ENCODE peak calls at places on chromosomes 5 and 9, in five cellular contexts. One of them, this sample, is unnamed.

GRCh38 chr5:143031781-143032724 is 261.9 kb downstream of the ARHGAP26 start:
- DNase-seq in cardiac muscle cell: no peak
- DNase-seq in upper lobe of right lung: no peak
- DNase-seq in IMR-90: no peak
- DNase-seq in fibroblast of lung: no peak
- DNase-seq in this sample: no peak

GRCh38 chr5:81838307-81838906 is 87.5 kb upstream of the SSBP2 start:
- DNase-seq in cardiac muscle cell: peak; percentile 37
- DNase-seq in upper lobe of right lung: no peak
- DNase-seq in IMR-90: peak; percentile 49
- DNase-seq in fibroblast of lung: peak; percentile 45
- DNase-seq in this sample: peak; percentile 67

GRCh38 chr9:108412755-108413154 is 443.0 kb downstream of the ACTL7B start:
- DNase-seq in cardiac muscle cell: no peak
- DNase-seq in upper lobe of right lung: no peak
- DNase-seq in IMR-90: peak; percentile 11
- DNase-seq in fibroblast of lung: peak; percentile 10
- DNase-seq in this sample: peak; percentile 15

GRCh38 chr5:43704243-43704642 is 101.3 kb downstream of the NNT start:
- DNase-seq in cardiac muscle cell: no peak
- DNase-seq in upper lobe of right lung: no peak
- DNase-seq in IMR-90: no peak
- DNase-seq in fibroblast of lung: no peak
- DNase-seq in this sample: no peak

GRCh38 chr5:122434120-122434519 is 122.1 kb downstream of the SNCAIP start:
- DNase-seq in cardiac muscle cell: no peak
- DNase-seq in upper lobe of right lung: no peak
- DNase-seq in IMR-90: no peak
- DNase-seq in fibroblast of lung: no peak
- DNase-seq in this sample: no peak

GRCh38 chr5:80097516-80097915 is 62.4 kb downstream of the THBS4 start:
- DNase-seq in cardiac muscle cell: no peak
- DNase-seq in upper lobe of right lung: no peak
- DNase-seq in IMR-90: no peak
- DNase-seq in fibroblast of lung: peak; percentile 11
- DNase-seq in this sample: no peak

GRCh38 chr5:135004376-135004775 is 29.7 kb downstream of the PITX1 start:
- DNase-seq in cardiac muscle cell: no peak
- DNase-seq in upper lobe of right lung: no peak
- DNase-seq in IMR-90: no peak
- DNase-seq in fibroblast of lung: no peak
- DNase-seq in this sample: no peak

GRCh38 chr9:87792831-87793288 is 66.9 kb downstream of the CTSL start:
- DNase-seq in cardiac muscle cell: no peak
- DNase-seq in upper lobe of right lung: peak; percentile 81
- DNase-seq in IMR-90: peak; percentile 43
- DNase-seq in fibroblast of lung: peak; percentile 75
- DNase-seq in this sample: peak; percentile 86

GRCh38 chr9:90245661-90246060 is 397.0 kb downstream of the DIRAS2 start:
- DNase-seq in cardiac muscle cell: no peak
- DNase-seq in upper lobe of right lung: no peak
- DNase-seq in IMR-90: no peak
- DNase-seq in fibroblast of lung: no peak
- DNase-seq in this sample: no peak

GRCh38 chr5:126988021-126988569 is 42.3 kb downstream of the MARCHF3 start:
- DNase-seq in cardiac muscle cell: no peak
- DNase-seq in upper lobe of right lung: no peak
- DNase-seq in IMR-90: no peak
- DNase-seq in fibroblast of lung: no peak
- DNase-seq in this sample: peak; percentile 79

DNA sequence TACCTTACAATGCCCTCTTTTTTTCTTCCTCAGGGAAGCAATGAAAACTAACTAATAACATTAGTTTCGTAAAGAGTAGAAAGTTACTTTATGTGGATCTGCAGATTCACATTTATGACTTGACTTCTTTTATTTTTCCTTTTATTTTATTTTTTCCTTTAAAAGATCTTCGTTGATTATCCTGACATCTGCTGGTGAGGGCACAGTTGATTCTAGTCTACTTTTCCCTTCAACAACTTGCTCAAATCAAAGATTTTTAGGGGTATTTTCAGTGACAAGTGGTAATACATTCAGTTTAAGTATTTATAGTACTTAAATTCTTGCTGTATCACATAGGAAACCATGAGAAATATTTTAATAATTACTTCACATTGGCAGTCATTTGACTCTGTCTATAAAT is 4.9 kb downstream of the EDIL3 start:
- DNase-seq in cardiac muscle cell: no peak
- DNase-seq in upper lobe of right lung: no peak
- DNase-seq in IMR-90: peak; percentile 56
- DNase-seq in fibroblast of lung: peak; percentile 50
- DNase-seq in this sample: no peak
- TF ChIP-seq CTCF in cardiac muscle cell: peak; percentile 17
- TF ChIP-seq CTCF in upper lobe of right lung: no peak
- TF ChIP-seq CTCF in IMR-90: peak; percentile 54
- TF ChIP-seq CTCF in fibroblast of lung: peak; percentile 22
- TF ChIP-seq CTCF in this sample: no peak

GRCh38 chr5:55437452-55437851 is 97.3 kb downstream of the PLPP1 start:
- DNase-seq in cardiac muscle cell: no peak
- DNase-seq in upper lobe of right lung: no peak
- DNase-seq in IMR-90: no peak
- DNase-seq in fibroblast of lung: no peak
- DNase-seq in this sample: no peak
- H3K4me3 ChIP-seq in cardiac muscle cell: no peak overlapping the region
- H3K4me3 ChIP-seq in upper lobe of right lung: no peak overlapping the region
- H3K4me3 ChIP-seq in IMR-90: no peak overlapping the region
- H3K4me3 ChIP-seq in fibroblast of lung: no peak overlapping the region
- H3K4me3 ChIP-seq in this sample: no peak overlapping the region

DNA sequence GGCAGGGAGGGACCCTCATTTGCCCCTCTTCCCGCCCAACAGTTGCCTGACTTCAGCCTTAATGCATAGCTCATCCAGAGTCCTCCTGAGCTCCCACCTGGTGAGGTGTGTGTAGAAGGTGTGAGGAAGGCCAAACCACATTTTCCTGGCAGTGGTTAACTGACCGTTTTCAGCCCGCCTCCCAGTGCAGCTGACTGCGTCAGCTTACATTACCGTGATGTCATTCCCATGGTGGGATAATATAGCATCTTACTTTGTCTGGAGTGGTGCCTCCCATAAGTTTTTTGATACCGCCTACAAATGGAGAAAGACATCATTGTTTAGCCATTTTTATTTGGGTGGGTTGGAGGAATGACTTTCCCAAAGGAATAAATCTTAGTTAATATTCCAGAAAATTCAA is 151.9 kb downstream of the C9orf152 start:
- DNase-seq in cardiac muscle cell: no peak
- DNase-seq in upper lobe of right lung: no peak
- DNase-seq in IMR-90: no peak
- DNase-seq in fibroblast of lung: no peak
- DNase-seq in this sample: no peak
- TF ChIP-seq CTCF in cardiac muscle cell: no peak
- TF ChIP-seq CTCF in upper lobe of right lung: no peak
- TF ChIP-seq CTCF in IMR-90: no peak
- TF ChIP-seq CTCF in fibroblast of lung: no peak
- TF ChIP-seq CTCF in this sample: no peak

DNA sequence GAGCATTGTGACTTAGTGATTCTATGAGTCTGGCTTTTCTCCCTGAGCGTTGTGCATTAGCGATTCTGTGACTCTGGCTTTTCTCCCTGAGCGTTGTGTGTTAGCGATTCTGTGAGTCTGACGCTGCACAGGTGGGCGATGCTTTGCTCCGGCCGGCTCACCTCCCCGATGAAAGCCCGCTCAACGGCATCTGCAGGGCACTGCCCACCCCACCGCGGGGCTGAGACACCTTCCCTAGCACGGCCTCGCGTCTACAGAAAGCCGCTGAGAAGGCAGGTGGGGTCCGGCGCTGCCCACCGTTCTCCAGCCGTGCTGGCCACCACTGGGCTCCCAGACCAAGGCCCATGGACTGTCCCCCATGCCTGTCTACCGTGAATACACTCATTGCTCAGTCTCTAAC is 12.8 kb upstream of the SLC9A3 start:
- DNase-seq in cardiac muscle cell: no peak
- DNase-seq in upper lobe of right lung: peak; percentile 56
- DNase-seq in IMR-90: no peak
- DNase-seq in fibroblast of lung: no peak
- DNase-seq in this sample: no peak
- H3K4me3 ChIP-seq in cardiac muscle cell: no peak overlapping the region
- H3K4me3 ChIP-seq in upper lobe of right lung: no peak overlapping the region
- H3K4me3 ChIP-seq in IMR-90: no peak overlapping the region
- H3K4me3 ChIP-seq in fibroblast of lung: no peak overlapping the region
- H3K4me3 ChIP-seq in this sample: no peak overlapping the region

GRCh38 chr5:153525536-153525935 is 35.1 kb downstream of the GRIA1 start:
- DNase-seq in cardiac muscle cell: no peak
- DNase-seq in upper lobe of right lung: no peak
- DNase-seq in IMR-90: no peak
- DNase-seq in fibroblast of lung: peak; percentile 66
- DNase-seq in this sample: no peak

GRCh38 chr5:153520952-153521351 is 30.5 kb downstream of the GRIA1 start:
- DNase-seq in cardiac muscle cell: no peak
- DNase-seq in upper lobe of right lung: no peak
- DNase-seq in IMR-90: peak; percentile 40
- DNase-seq in fibroblast of lung: peak; percentile 50
- DNase-seq in this sample: no peak

GRCh38 chr5:153520137-153520536 is 29.7 kb downstream of the GRIA1 start:
- DNase-seq in cardiac muscle cell: no peak
- DNase-seq in upper lobe of right lung: no peak
- DNase-seq in IMR-90: no peak
- DNase-seq in fibroblast of lung: no peak
- DNase-seq in this sample: no peak

GRCh38 chr5:153523831-153524230 is 33.4 kb downstream of the GRIA1 start:
- DNase-seq in cardiac muscle cell: no peak
- DNase-seq in upper lobe of right lung: no peak
- DNase-seq in IMR-90: peak; percentile 65
- DNase-seq in fibroblast of lung: peak; percentile 84
- DNase-seq in this sample: no peak

DNA sequence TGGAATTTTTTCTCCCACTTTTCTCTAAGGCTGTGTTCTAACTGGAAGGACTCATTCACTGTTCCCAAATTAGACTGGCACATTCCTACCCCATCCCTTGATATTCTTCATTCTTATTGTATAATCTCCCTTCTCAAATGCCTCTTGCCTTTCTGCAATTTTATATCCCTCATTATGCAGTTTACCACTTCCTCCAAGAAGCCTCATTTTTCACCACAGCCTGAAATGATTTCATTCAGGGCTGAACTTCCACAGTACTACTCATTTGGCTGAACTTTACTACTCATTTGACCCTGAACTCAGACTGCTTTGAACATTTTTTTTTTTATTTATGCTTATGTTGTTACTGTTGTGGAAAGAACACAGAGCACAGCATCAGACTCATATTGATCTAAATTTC is 32.7 kb downstream of the GRIA1 start:
- DNase-seq in cardiac muscle cell: no peak
- DNase-seq in upper lobe of right lung: no peak
- DNase-seq in IMR-90: peak; percentile 51
- DNase-seq in fibroblast of lung: peak; percentile 76
- DNase-seq in this sample: no peak
- TF ChIP-seq CTCF in cardiac muscle cell: no peak
- TF ChIP-seq CTCF in upper lobe of right lung: no peak
- TF ChIP-seq CTCF in IMR-90: no peak
- TF ChIP-seq CTCF in fibroblast of lung: no peak
- TF ChIP-seq CTCF in this sample: no peak

GRCh38 chr9:35689351-35689600 is 449 bp downstream of the TPM2 start:
- DNase-seq in cardiac muscle cell: no peak
- DNase-seq in upper lobe of right lung: no peak
- DNase-seq in IMR-90: no peak
- DNase-seq in fibroblast of lung: no peak
- DNase-seq in this sample: no peak
- H3K4me3 ChIP-seq in cardiac muscle cell: peak overlapping the region; percentile 67
- H3K4me3 ChIP-seq in upper lobe of right lung: peak overlapping the region; percentile 76
- H3K4me3 ChIP-seq in IMR-90: peak overlapping the region; percentile 83
- H3K4me3 ChIP-seq in fibroblast of lung: peak overlapping the region; percentile 57
- H3K4me3 ChIP-seq in this sample: no peak overlapping the region